ENCODE peak calls at places on chromosomes 11 and 22, in eight cellular contexts. A, W, P, V, T, S, O and D are unnamed samples.

GRCh38 chr11:128315933-128316332 is 271.4 kb downstream of the ETS1 start:
- DNase-seq in W (no peak), S (no peak), V (no peak), T (no peak), P (no peak), A (no peak), O (no peak), D (no peak)

GRCh38 chr11:74847895-74848294 is 99.2 kb downstream of the RNF169 start:
- DNase-seq in W (no peak), O (no peak), S (no peak), V (no peak), T (no peak), A (no peak), P (no peak), D (no peak)

GRCh38 chr11:65434667-65435179 is 12.1 kb downstream of the NEAT1 start:
- DNase-seq in O (no peak), T (no peak), V (no peak), P (peak), W (no peak), A (no peak), S (no peak), D (no peak)

GRCh38 chr11:127620660-127621059 is 620.1 kb upstream of the KIRREL3 start:
- DNase-seq in W (no peak), P (no peak), A (no peak), O (no peak), T (no peak), V (no peak), S (no peak), D (no peak)

GRCh38 chr11:70942593-70942992 is 309.8 kb downstream of the SHANK2 start:
- DNase-seq in T (no peak), A (no peak), W (no peak), S (peak), V (no peak), O (no peak), P (no peak), D (no peak)

GRCh38 chr11:123111465-123111864 is 49.5 kb upstream of the HSPA8 start:
- DNase-seq in T (no peak), A (no peak), V (peak), O (no peak), P (peak), W (peak), S (peak), D (no peak)

GRCh38 chr11:69697489-69697843 is 6.4 kb downstream of the FGF19 start:
- DNase-seq in P (no peak), T (no peak), S (no peak), W (no peak), O (no peak), V (no peak), A (no peak), D (no peak)

GRCh38 chr22:42283288-42284229 is 13.1 kb upstream of the TCF20 start:
- DNase-seq in S (peak), O (peak), V (peak), P (no peak), T (peak), A (peak), W (peak), D (peak)

GRCh38 chr11:119711476-119711875 is 17.5 kb downstream of the NECTIN1 start:
- DNase-seq in T (no peak), S (no peak), A (no peak), W (no peak), V (no peak), P (no peak), O (no peak), D (no peak)

GRCh38 chr22:37747090-37747714 is 50.4 kb downstream of the TRIOBP start:
- DNase-seq in W (no peak), O (no peak), P (peak), T (no peak), S (no peak), V (peak), A (no peak), D (peak)

GRCh38 chr11:62143727-62144126 is 19.9 kb downstream of the INCENP start:
- DNase-seq in A (peak), P (no peak), O (no peak), S (no peak), V (no peak), T (no peak), W (no peak), D (no peak)

GRCh38 chr11:132284611-132285010 is 914.2 kb downstream of the NTM start:
- DNase-seq in T (no peak), V (no peak), P (no peak), S (no peak), O (no peak), W (no peak), A (no peak), D (no peak)

GRCh38 chr11:70159612-70160570 is 43.2 kb upstream of the FADD start:
- DNase-seq in V (no peak), O (no peak), S (peak), A (no peak), P (peak), W (no peak), T (no peak), D (no peak)

GRCh38 chr22:36384766-36385400 is 2.9 kb downstream of the MYH9 start:
- DNase-seq in T (peak), A (no peak), W (peak), V (peak), S (no peak), P (peak), O (no peak), D (no peak)

GRCh38 chr22:20938272-20938671 is 21.1 kb downstream of the CRKL start:
- DNase-seq in S (no peak), P (no peak), T (no peak), W (no peak), A (no peak), V (no peak), O (no peak), D (no peak)